ENCODE peak calls at places on chromosomes 11 and 22, in four cellular contexts. R is midbrain; Z is naive thymus-derived CD8-positive, alpha-beta T cell; J is effector memory CD8-positive, alpha-beta T cell. E is an unnamed sample.
A peak's percentile ranks its signal among the peaks of the same experiment; 100 is the strongest.

GRCh38 chr11:134036484-134037092 is 32.3 kb upstream of the JAM3 start:
- DNase-seq in J (peak; percentile 9), R (no peak), Z (peak; percentile 41), E (peak; percentile 47)

GRCh38 chr11:64754919-64755662 is 4.7 kb downstream of the PYGM start:
- DNase-seq in Z (no peak), R (no peak), J (no peak), E (no peak)

GRCh38 chr22:43313497-43314474 is 29.4 kb downstream of the SCUBE1 start:
- DNase-seq in Z (no peak), R (no peak), J (no peak), E (no peak)

GRCh38 chr11:71080239-71081097 is 171.9 kb downstream of the SHANK2 start:
- DNase-seq in Z (no peak), J (peak; percentile 2), R (peak; percentile 70), E (no peak)

GRCh38 chr11:74249496-74249895 is 61.9 kb downstream of the P4HA3 start:
- DNase-seq in J (no peak), Z (no peak), R (no peak), E (no peak)

GRCh38 chr11:101583180-101584128 is at the start of gene TRPC6:
- DNase-seq in Z (no peak), J (no peak), R (no peak), E (no peak)

GRCh38 chr11:27963370-27963769 is 144.6 kb downstream of the KIF18A start:
- DNase-seq in Z (no peak), J (no peak), R (no peak), E (no peak)

GRCh38 chr22:38034278-38034882 is 22.8 kb upstream of the PICK1 start:
- DNase-seq in Z (no peak), R (peak; percentile 86), J (no peak), E (no peak)

GRCh38 chr11:68929135-68929534 is 25.4 kb downstream of the IGHMBP2 start:
- DNase-seq in J (no peak), R (no peak), Z (no peak), E (no peak)

E was measured in CD4-positive, CD25-positive, alpha-beta regulatory T cell.